ENCODE peak calls at places on chromosome 9, in six cellular contexts. One of them, this sample, is unnamed.

GRCh38 chr9:37986001-37986400 is 82.1 kb upstream of the SLC25A51 start:
- DNase-seq in hypothalamus: no peak
- DNase-seq in stromal cell of bone marrow: no peak
- DNase-seq in cardiac fibroblast: no peak
- DNase-seq in H54: no peak
- DNase-seq in germinal center: no peak
- DNase-seq in this sample: no peak

GRCh38 chr9:135006911-135007570 is 80.4 kb upstream of the OLFM1 start:
- DNase-seq in hypothalamus: no peak
- DNase-seq in stromal cell of bone marrow: no peak
- DNase-seq in cardiac fibroblast: no peak
- DNase-seq in H54: no peak
- DNase-seq in germinal center: no peak
- DNase-seq in this sample: no peak

GRCh38 chr9:108442604-108443277 is 413.0 kb downstream of the ACTL7B start:
- DNase-seq in hypothalamus: no peak
- DNase-seq in stromal cell of bone marrow: no peak
- DNase-seq in cardiac fibroblast: no peak
- DNase-seq in H54: no peak
- DNase-seq in germinal center: no peak
- DNase-seq in this sample: no peak

GRCh38 chr9:110650261-110650660 is 18.3 kb upstream of the MUSK start:
- DNase-seq in hypothalamus: no peak
- DNase-seq in stromal cell of bone marrow: peak
- DNase-seq in cardiac fibroblast: peak
- DNase-seq in H54: peak
- DNase-seq in germinal center: no peak
- DNase-seq in this sample: no peak

GRCh38 chr9:33776578-33776977 is 18.8 kb upstream of the PRSS3 start:
- DNase-seq in hypothalamus: no peak
- DNase-seq in stromal cell of bone marrow: no peak
- DNase-seq in cardiac fibroblast: no peak
- DNase-seq in H54: no peak
- DNase-seq in germinal center: no peak
- DNase-seq in this sample: no peak

GRCh38 chr9:133426011-133426410 is 3.8 kb downstream of the ADAMTS13 start:
- DNase-seq in hypothalamus: no peak
- DNase-seq in stromal cell of bone marrow: no peak
- DNase-seq in cardiac fibroblast: no peak
- DNase-seq in H54: no peak
- DNase-seq in germinal center: no peak
- DNase-seq in this sample: no peak

GRCh38 chr9:121331992-121332685 is 37.9 kb downstream of the STOM start:
- DNase-seq in hypothalamus: no peak
- DNase-seq in stromal cell of bone marrow: peak
- DNase-seq in cardiac fibroblast: peak
- DNase-seq in H54: no peak
- DNase-seq in germinal center: no peak
- DNase-seq in this sample: no peak

GRCh38 chr9:86801246-86801645 is 146.1 kb downstream of the GAS1 start:
- DNase-seq in hypothalamus: no peak
- DNase-seq in stromal cell of bone marrow: no peak
- DNase-seq in cardiac fibroblast: no peak
- DNase-seq in H54: no peak
- DNase-seq in germinal center: no peak
- DNase-seq in this sample: no peak

GRCh38 chr9:77532607-77533006 is 115.5 kb downstream of the GNA14 start:
- DNase-seq in hypothalamus: no peak
- DNase-seq in stromal cell of bone marrow: no peak
- DNase-seq in cardiac fibroblast: no peak
- DNase-seq in H54: no peak
- DNase-seq in germinal center: no peak
- DNase-seq in this sample: no peak

GRCh38 chr9:86308687-86309086 is 26.3 kb upstream of the ISCA1 start:
- DNase-seq in hypothalamus: no peak
- DNase-seq in stromal cell of bone marrow: no peak
- DNase-seq in cardiac fibroblast: peak
- DNase-seq in H54: no peak
- DNase-seq in germinal center: no peak
- DNase-seq in this sample: no peak

GRCh38 chr9:75088646-75089368 is 493 bp downstream of the OSTF1 start:
- DNase-seq in hypothalamus: peak
- DNase-seq in stromal cell of bone marrow: peak
- DNase-seq in cardiac fibroblast: peak
- DNase-seq in H54: peak
- DNase-seq in germinal center: peak
- DNase-seq in this sample: no peak

GRCh38 chr9:136484153-136485048 is 1.6 kb upstream of the SEC16A start:
- DNase-seq in hypothalamus: no peak
- DNase-seq in stromal cell of bone marrow: no peak
- DNase-seq in cardiac fibroblast: peak
- DNase-seq in H54: no peak
- DNase-seq in germinal center: no peak
- DNase-seq in this sample: no peak

GRCh38 chr9:107712390-107712789 is 222.8 kb upstream of the KLF4 start:
- DNase-seq in hypothalamus: no peak
- DNase-seq in stromal cell of bone marrow: no peak
- DNase-seq in cardiac fibroblast: peak
- DNase-seq in H54: peak
- DNase-seq in germinal center: no peak
- DNase-seq in this sample: peak

GRCh38 chr9:110986529-110986928 is 51.7 kb downstream of the LPAR1 start:
- DNase-seq in hypothalamus: no peak
- DNase-seq in stromal cell of bone marrow: no peak
- DNase-seq in cardiac fibroblast: peak
- DNase-seq in H54: no peak
- DNase-seq in germinal center: no peak
- DNase-seq in this sample: no peak

GRCh38 chr9:6412572-6413364 is at the start of gene UHRF2:
- DNase-seq in hypothalamus: peak
- DNase-seq in stromal cell of bone marrow: peak
- DNase-seq in cardiac fibroblast: peak
- DNase-seq in H54: peak
- DNase-seq in germinal center: peak
- DNase-seq in this sample: peak

GRCh38 chr9:27371382-27371781 is 74.4 kb upstream of the EQTN start:
- DNase-seq in hypothalamus: no peak
- DNase-seq in stromal cell of bone marrow: no peak
- DNase-seq in cardiac fibroblast: no peak
- DNase-seq in H54: no peak
- DNase-seq in germinal center: no peak
- DNase-seq in this sample: peak

GRCh38 chr9:69744688-69745380 is 15.0 kb downstream of the PTAR1 start:
- DNase-seq in hypothalamus: no peak
- DNase-seq in stromal cell of bone marrow: no peak
- DNase-seq in cardiac fibroblast: peak
- DNase-seq in H54: no peak
- DNase-seq in germinal center: no peak
- DNase-seq in this sample: no peak

GRCh38 chr9:36584626-36585460 is 12.1 kb downstream of the MELK start:
- DNase-seq in hypothalamus: no peak
- DNase-seq in stromal cell of bone marrow: no peak
- DNase-seq in cardiac fibroblast: peak
- DNase-seq in H54: no peak
- DNase-seq in germinal center: no peak
- DNase-seq in this sample: no peak

GRCh38 chr9:111474385-111474784 is 9.8 kb downstream of the ECPAS start:
- DNase-seq in hypothalamus: no peak
- DNase-seq in stromal cell of bone marrow: no peak
- DNase-seq in cardiac fibroblast: no peak
- DNase-seq in H54: no peak
- DNase-seq in germinal center: no peak
- DNase-seq in this sample: no peak

GRCh38 chr9:105693435-105694275 is 686 bp upstream of the TMEM38B start:
- DNase-seq in hypothalamus: no peak
- DNase-seq in stromal cell of bone marrow: no peak
- DNase-seq in cardiac fibroblast: no peak
- DNase-seq in H54: no peak
- DNase-seq in germinal center: peak
- DNase-seq in this sample: no peak

GRCh38 chr9:671997-672396 is 169.5 kb upstream of the DMRT1 start:
- DNase-seq in hypothalamus: no peak
- DNase-seq in stromal cell of bone marrow: no peak
- DNase-seq in cardiac fibroblast: no peak
- DNase-seq in H54: no peak
- DNase-seq in germinal center: no peak
- DNase-seq in this sample: no peak

GRCh38 chr9:88777498-88778312 is 213.6 kb upstream of the S1PR3 start:
- DNase-seq in hypothalamus: no peak
- DNase-seq in stromal cell of bone marrow: no peak
- DNase-seq in cardiac fibroblast: peak
- DNase-seq in H54: peak
- DNase-seq in germinal center: no peak
- DNase-seq in this sample: no peak

GRCh38 chr9:14343948-14344547 is 30.1 kb upstream of the NFIB start:
- DNase-seq in hypothalamus: peak
- DNase-seq in stromal cell of bone marrow: no peak
- DNase-seq in cardiac fibroblast: peak
- DNase-seq in H54: no peak
- DNase-seq in germinal center: no peak
- DNase-seq in this sample: no peak

GRCh38 chr9:2263665-2264064 is 248.5 kb downstream of the SMARCA2 start:
- DNase-seq in hypothalamus: no peak
- DNase-seq in stromal cell of bone marrow: no peak
- DNase-seq in cardiac fibroblast: no peak
- DNase-seq in H54: no peak
- DNase-seq in germinal center: peak
- DNase-seq in this sample: no peak

GRCh38 chr9:106467113-106467846 is 395.7 kb upstream of the ZNF462 start:
- DNase-seq in hypothalamus: no peak
- DNase-seq in stromal cell of bone marrow: no peak
- DNase-seq in cardiac fibroblast: no peak
- DNase-seq in H54: no peak
- DNase-seq in germinal center: no peak
- DNase-seq in this sample: no peak

GRCh38 chr9:114301798-114302565 is 20.9 kb upstream of the ORM1 start:
- DNase-seq in hypothalamus: no peak
- DNase-seq in stromal cell of bone marrow: no peak
- DNase-seq in cardiac fibroblast: no peak
- DNase-seq in H54: no peak
- DNase-seq in germinal center: no peak
- DNase-seq in this sample: no peak